ENCODE peak calls at places on chromosomes 3 and 15, in six cellular contexts. X is activated T-helper 1 cell treated with Interleukin-2 at 50 U/mL for 16 hours, W is kidney glomerular epithelial cell, Y is NB4, M is aorta, Q is psoas muscle. V is an unnamed sample.

GRCh38 chr3:105349988-105350387 is 16.7 kb upstream of the ALCAM start:
- DNase-seq in X (no peak), W (no peak), Y (no peak), M (no peak), Q (no peak), V (no peak)

GRCh38 chr15:82763361-82764142 is 42.3 kb downstream of the FSD2 start:
- DNase-seq in X (no peak), W (no peak), Y (no peak), M (no peak), Q (peak), V (no peak)

GRCh38 chr3:35944915-35945710 is 305.8 kb downstream of the ARPP21 start:
- DNase-seq in X (no peak), W (peak), Y (no peak), M (no peak), Q (no peak), V (no peak)

GRCh38 chr3:160804762-160805161 is 48.7 kb downstream of the PPM1L start:
- DNase-seq in X (no peak), W (no peak), Y (no peak), M (peak), Q (peak), V (no peak)

GRCh38 chr15:44099671-44100070 is 95.4 kb downstream of the FRMD5 start:
- DNase-seq in X (no peak), W (no peak), Y (no peak), M (no peak), Q (no peak), V (no peak)

GRCh38 chr3:179716811-179717210 is 64.0 kb downstream of the USP13 start:
- DNase-seq in X (no peak), W (peak), Y (no peak), M (no peak), Q (no peak), V (no peak)

GRCh38 chr3:13549513-13550256 is 760 bp downstream of the FBLN2 start:
- DNase-seq in X (no peak), W (no peak), Y (peak), M (no peak), Q (peak), V (no peak)

GRCh38 chr15:41917767-41918430 is 24.0 kb upstream of the SPTBN5 start:
- DNase-seq in X (no peak), W (peak), Y (no peak), M (no peak), Q (peak), V (no peak)